ENCODE peak calls at places on chromosomes 7 and 10, in four cellular contexts. J, O, P and C are unnamed samples.

GRCh38 chr7:44325811-44326241 is 432 bp upstream of the CAMK2B start:
- DNase-seq in P (no peak), O (no peak), J (peak; percentile 7), C (peak; percentile 43)

GRCh38 chr7:39355664-39356063 is 210.5 kb upstream of the YAE1 start:
- DNase-seq in J (no peak), P (no peak), O (no peak), C (no peak)

GRCh38 chr10:130807721-130808120 is 503.8 kb downstream of the TCERG1L start:
- DNase-seq in P (no peak), O (no peak), J (no peak), C (no peak)

GRCh38 chr7:78334027-78334825 is 535.7 kb downstream of the PHTF2 start:
- DNase-seq in O (no peak), J (no peak), P (no peak), C (no peak)

GRCh38 chr10:77428776-77429395 is 208.7 kb downstream of the KCNMA1 start:
- DNase-seq in J (peak; percentile 79), O (peak; percentile 36), P (no peak), C (peak; percentile 18)

GRCh38 chr10:110993024-110993693 is 73.8 kb downstream of the SHOC2 start:
- DNase-seq in P (peak; percentile 36), O (no peak), J (peak; percentile 70), C (no peak)

GRCh38 chr7:8597565-8597964 is 164.2 kb downstream of the NXPH1 start:
- DNase-seq in J (no peak), O (no peak), P (no peak), C (no peak)

GRCh38 chr10:115417585-115418265 is 324.6 kb downstream of the ATRNL1 start:
- DNase-seq in P (peak; percentile 36), J (peak; percentile 72), O (no peak), C (peak; percentile 49)

GRCh38 chr7:123624527-123625183 is 23.0 kb downstream of the ASB15 start:
- DNase-seq in O (peak; percentile 41), J (peak; percentile 19), P (no peak), C (no peak)